ENCODE peak calls at places on chromosomes 4 and X, in five cellular contexts. V, M, U, N and G are unnamed samples.

GRCh38 chrX:94178145-94178790 is 504.3 kb downstream of the FAM133A start:
- DNase-seq in N (no peak), U (peak; percentile 50), M (no peak), V (no peak), G (peak; percentile 18)

GRCh38 chrX:65674351-65674893 is 7.0 kb downstream of the MSN start:
- DNase-seq in M (no peak), N (no peak), V (peak; percentile 31), U (peak; percentile 28), G (peak; percentile 76)

GRCh38 chrX:53280703-53281320 is 572 bp downstream of the IQSEC2 start:
- DNase-seq in N (no peak), M (no peak), V (peak; percentile 35), U (peak; percentile 73), G (peak; percentile 46)

GRCh38 chr4:143286733-143287570 is 49.7 kb upstream of the GAB1 start:
- DNase-seq in U (no peak), V (peak; percentile 75), N (no peak), M (no peak), G (peak; percentile 51)

GRCh38 chr4:5999830-6000365 is 18.3 kb downstream of the C4orf50 start:
- DNase-seq in U (no peak), V (no peak), N (no peak), M (no peak), G (no peak)

GRCh38 chrX:50188859-50189258 is 11.9 kb downstream of the AKAP4 start:
- DNase-seq in M (no peak), V (no peak), U (no peak), N (no peak), G (peak; percentile 9)

GRCh38 chr4:30754021-30754420 is 33.9 kb downstream of the PCDH7 start:
- DNase-seq in N (no peak), V (peak; percentile 75), U (no peak), M (no peak), G (peak; percentile 62)

GRCh38 chrX:11180571-11180970 is 69.4 kb downstream of the HCCS start:
- DNase-seq in V (no peak), N (no peak), U (no peak), M (no peak), G (no peak)

GRCh38 chrX:139360356-139360755 is 170.2 kb upstream of the F9 start:
- DNase-seq in N (no peak), U (no peak), M (no peak), V (no peak), G (no peak)

GRCh38 chrX:17860811-17861495 is at the start of gene RAI2:
- DNase-seq in V (no peak), N (peak; percentile 26), M (no peak), U (peak; percentile 10), G (no peak)

GRCh38 chr4:155734065-155734464 is 24.8 kb upstream of the GUCY1B1 start:
- DNase-seq in N (no peak), U (no peak), V (peak; percentile 61), M (no peak), G (peak; percentile 22)

GRCh38 chr4:80335554-80336358 is at the start of gene CFAP299:
- DNase-seq in U (peak; percentile 87), N (peak; percentile 82), V (peak; percentile 90), M (peak; percentile 68), G (peak; percentile 91)

GRCh38 chr4:16636911-16637630 is 261.4 kb downstream of the LDB2 start:
- DNase-seq in M (no peak), N (no peak), V (no peak), U (no peak), G (no peak)

GRCh38 chr4:31235961-31236360 is 515.8 kb downstream of the PCDH7 start:
- DNase-seq in V (no peak), U (no peak), M (no peak), N (no peak), G (no peak)

GRCh38 chrX:36431819-36432218 is 512.3 kb downstream of the CFAP47 start:
- DNase-seq in M (no peak), V (peak; percentile 89), U (peak; percentile 93), N (no peak), G (peak; percentile 73)

GRCh38 chr4:119490335-119490734 is 138.3 kb downstream of the PDE5A start:
- DNase-seq in N (no peak), U (peak; percentile 10), V (peak; percentile 69), M (no peak), G (peak; percentile 45)

GRCh38 chrX:119427024-119427794 is 28.1 kb downstream of the SLC25A43 start:
- DNase-seq in N (no peak), V (peak; percentile 34), M (no peak), U (no peak), G (peak; percentile 18)

GRCh38 chrX:149510386-149510785 is 5.3 kb upstream of the IDS start:
- DNase-seq in N (no peak), M (no peak), U (peak; percentile 33), V (no peak), G (peak; percentile 36)

GRCh38 chrX:39677987-39678840 is 419.5 kb downstream of the BCOR start:
- DNase-seq in N (no peak), V (no peak), M (no peak), U (no peak), G (no peak)

GRCh38 chr4:174210952-174211490 is 72.4 kb downstream of the FBXO8 start:
- DNase-seq in M (no peak), V (peak; percentile 62), N (no peak), U (no peak), G (peak; percentile 45)

GRCh38 chr4:114385195-114385985 is 213.2 kb upstream of the UGT8 start:
- DNase-seq in N (no peak), V (no peak), M (no peak), U (no peak), G (no peak)

GRCh38 chr4:152348670-152349069 is 187.2 kb downstream of the FBXW7 start:
- DNase-seq in M (no peak), U (no peak), V (no peak), N (no peak), G (peak; percentile 41)

GRCh38 chr4:108762559-108763225 is at the start of gene ETNPPL:
- DNase-seq in N (peak; percentile 53), U (peak; percentile 34), V (no peak), M (peak; percentile 29), G (peak; percentile 28)

GRCh38 chrX:9899640-9900075 is 67.5 kb upstream of the CLDN34 start:
- DNase-seq in U (no peak), V (peak; percentile 91), M (no peak), N (peak; percentile 31), G (peak; percentile 62)

GRCh38 chr4:139214039-139214534 is 37.1 kb upstream of the ELF2 start:
- DNase-seq in N (no peak), M (peak; percentile 50), U (no peak), V (no peak), G (peak; percentile 14)

GRCh38 chr4:72945719-72946336 is 123.7 kb downstream of the COX18 start:
- DNase-seq in U (no peak), N (peak; percentile 4), M (no peak), V (no peak), G (no peak)

GRCh38 chr4:61575796-61576195 is 375.7 kb downstream of the ADGRL3 start:
- DNase-seq in V (no peak), M (no peak), U (no peak), N (no peak), G (no peak)

GRCh38 chr4:2689825-2690700 is 66.1 kb downstream of the TNIP2 start:
- DNase-seq in M (no peak), N (no peak), U (no peak), V (no peak), G (no peak)

GRCh38 chr4:2413821-2414610 is 4.4 kb downstream of the ZFYVE28 start:
- DNase-seq in U (no peak), N (no peak), M (no peak), V (no peak), G (peak; percentile 43)

GRCh38 chrX:115226929-115227328 is 7.0 kb downstream of the LRCH2 start:
- DNase-seq in N (peak; percentile 1), U (no peak), V (peak; percentile 28), M (no peak), G (peak; percentile 29)

GRCh38 chr4:127012549-127012948 is 620.2 kb upstream of the INTU start:
- DNase-seq in M (no peak), N (no peak), U (no peak), V (peak; percentile 59), G (peak; percentile 37)

GRCh38 chr4:140349816-140350215 is 23.6 kb upstream of the SCOC start:
- DNase-seq in V (no peak), M (no peak), U (no peak), N (no peak), G (no peak)

GRCh38 chrX:154135458-154136229 is 8.4 kb upstream of the OPN1LW start:
- DNase-seq in U (no peak), V (no peak), N (no peak), M (no peak), G (no peak)

GRCh38 chr4:188109157-188109755 is at the start of gene TRIML2:
- DNase-seq in U (peak; percentile 87), N (no peak), V (no peak), M (no peak), G (no peak)

GRCh38 chrX:15566244-15566643 is 34.5 kb downstream of the ACE2 start:
- DNase-seq in N (no peak), M (no peak), V (no peak), U (no peak), G (no peak)

GRCh38 chrX:15567886-15568616 is 32.7 kb downstream of the ACE2 start:
- DNase-seq in V (no peak), N (no peak), M (no peak), U (peak; percentile 5), G (no peak)

GRCh38 chrX:15563056-15563455 is 37.7 kb downstream of the ACE2 start:
- DNase-seq in M (no peak), U (no peak), V (no peak), N (no peak), G (no peak)

GRCh38 chrX:15567267-15567666 is 33.5 kb downstream of the ACE2 start:
- DNase-seq in M (no peak), V (no peak), U (no peak), N (no peak), G (no peak)

GRCh38 chrX:15564981-15565579 is 35.7 kb downstream of the ACE2 start:
- DNase-seq in V (peak; percentile 44), M (peak; percentile 3), U (peak; percentile 57), N (no peak), G (peak; percentile 48)
- H2AFZ ChIP-seq in V (no peak overlapping the region), M (no peak overlapping the region), U (no peak overlapping the region), N (peak overlapping the region; percentile 48), G (no peak overlapping the region)

GRCh38 chrX:148259990-148260389 is 240.4 kb upstream of the AFF2 start:
- DNase-seq in N (no peak), M (no peak), U (no peak), V (no peak), G (no peak)
- H3K4me3 ChIP-seq in N (no peak overlapping the region), M (no peak overlapping the region), U (no peak overlapping the region), V (no peak overlapping the region), G (no peak overlapping the region)

GRCh38 chr4:87840149-87840548 is 7.4 kb downstream of the MEPE start:
- DNase-seq in N (no peak), V (no peak), U (no peak), M (no peak), G (no peak)
- H2AK5ac ChIP-seq in N (no peak overlapping the region), V (no peak overlapping the region), U (no peak overlapping the region), M (no peak overlapping the region), G (no peak overlapping the region)

GRCh38 chr4:186485621-186486062 is 69.7 kb downstream of the MTNR1A start:
- DNase-seq in V (peak; percentile 19), U (no peak), M (no peak), N (peak; percentile 45), G (peak; percentile 24)
- H2AFZ ChIP-seq in V (peak overlapping the region; percentile 71), U (no peak overlapping the region), M (peak overlapping the region; percentile 52), N (peak overlapping the region; percentile 91), G (no peak overlapping the region)